ENCODE peak calls at places on chromosome 19, in four cellular contexts. W, X, Q and R are unnamed samples.

GRCh38 chr19:58547323-58548312 is 3.8 kb downstream of the TRIM28 start:
- DNase-seq in W (no peak), X (no peak), Q (no peak), R (no peak)

GRCh38 chr19:9940778-9941177 is 4.5 kb upstream of the OLFM2 start:
- DNase-seq in W (no peak), X (no peak), Q (no peak), R (peak; percentile 29)

GRCh38 chr19:49337267-49338022 is 2.2 kb downstream of the CD37 start:
- DNase-seq in W (no peak), X (no peak), Q (no peak), R (no peak)

GRCh38 chr19:50679177-50680125 is 30.2 kb downstream of the C19orf81 start:
- DNase-seq in W (peak; percentile 33), X (peak; percentile 80), Q (peak; percentile 97), R (peak; percentile 70)

GRCh38 chr19:50977626-50978025 is 6.1 kb downstream of the KLK7 start:
- DNase-seq in W (no peak), X (no peak), Q (no peak), R (no peak)

GRCh38 chr19:2774083-2774679 is 8.9 kb downstream of the SGTA start:
- DNase-seq in W (no peak), X (no peak), Q (no peak), R (no peak)

GRCh38 chr19:19744641-19745040 is 11.7 kb upstream of the ZNF14 start:
- DNase-seq in W (no peak), X (no peak), Q (no peak), R (no peak)

GRCh38 chr19:12996542-12997094 is 1.3 kb downstream of the NFIX start:
- DNase-seq in W (no peak), X (peak; percentile 63), Q (peak; percentile 69), R (peak; percentile 26)

GRCh38 chr19:18481505-18482222 is 40.2 kb downstream of the ELL start:
- DNase-seq in W (no peak), X (no peak), Q (no peak), R (no peak)

GRCh38 chr19:35341006-35341405 is 6.7 kb upstream of the FFAR1 start:
- DNase-seq in W (no peak), X (peak; percentile 48), Q (no peak), R (no peak)

GRCh38 chr19:38667552-38668205 is 20.2 kb downstream of the ACTN4 start:
- DNase-seq in W (peak; percentile 89), X (no peak), Q (peak; percentile 62), R (peak; percentile 88)

GRCh38 chr19:28898279-28898678 is 314.7 kb downstream of the UQCRFS1 start:
- DNase-seq in W (no peak), X (no peak), Q (peak; percentile 56), R (no peak)

GRCh38 chr19:2475018-2475701 is 767 bp upstream of the GADD45B start:
- DNase-seq in W (no peak), X (peak; percentile 80), Q (peak; percentile 69), R (peak; percentile 75)

GRCh38 chr19:28737021-28737525 is 475.9 kb downstream of the UQCRFS1 start:
- DNase-seq in W (peak; percentile 51), X (no peak), Q (peak; percentile 32), R (peak; percentile 64)

GRCh38 chr19:45514376-45515051 is 7.2 kb downstream of the VASP start:
- DNase-seq in W (peak; percentile 33), X (peak; percentile 94), Q (no peak), R (no peak)

GRCh38 chr19:33724723-33725060 is 72.0 kb upstream of the KCTD15 start:
- DNase-seq in W (no peak), X (no peak), Q (no peak), R (no peak)

GRCh38 chr19:50287331-50287730 is 41.8 kb downstream of the KCNC3 start:
- DNase-seq in W (no peak), X (no peak), Q (no peak), R (no peak)

GRCh38 chr19:4910594-4911273 is 1.4 kb downstream of the UHRF1 start:
- DNase-seq in W (peak; percentile 17), X (peak; percentile 57), Q (peak; percentile 69), R (peak; percentile 69)

GRCh38 chr19:5631511-5632240 is 8.8 kb downstream of the SAFB start:
- DNase-seq in W (no peak), X (no peak), Q (no peak), R (peak; percentile 25)

GRCh38 chr19:2167896-2168618 is 4.3 kb downstream of the DOT1L start:
- DNase-seq in W (no peak), X (peak; percentile 85), Q (no peak), R (peak; percentile 42)

GRCh38 chr19:48668332-48668731 is 4.5 kb downstream of the NTN5 start:
- DNase-seq in W (no peak), X (no peak), Q (no peak), R (no peak)

GRCh38 chr19:40284501-40285352 is at the start of gene AKT2:
- DNase-seq in W (no peak), X (no peak), Q (peak; percentile 38), R (no peak)

GRCh38 chr19:16066611-16067104 is 9.6 kb upstream of the TPM4 start:
- DNase-seq in W (no peak), X (no peak), Q (peak; percentile 72), R (peak; percentile 31)

GRCh38 chr19:858868-859843 is at the start of gene CFD:
- DNase-seq in W (no peak), X (peak; percentile 76), Q (no peak), R (no peak)

GRCh38 chr19:6014551-6015135 is 36.7 kb upstream of the RANBP3 start:
- DNase-seq in W (no peak), X (peak; percentile 20), Q (no peak), R (no peak)

GRCh38 chr19:55199620-55200204 is 9.6 kb downstream of the PTPRH start:
- DNase-seq in W (no peak), X (no peak), Q (no peak), R (no peak)

GRCh38 chr19:48135411-48135810 is 24.8 kb upstream of the PLA2G4C start:
- DNase-seq in W (no peak), X (no peak), Q (no peak), R (no peak)

GRCh38 chr19:35299523-35300339 is 7.8 kb downstream of the MAG start:
- DNase-seq in W (no peak), X (no peak), Q (no peak), R (no peak)

GRCh38 chr19:38890686-38891085 is 8.7 kb downstream of the SIRT2 start:
- DNase-seq in W (no peak), X (no peak), Q (no peak), R (no peak)

GRCh38 chr19:46303345-46303701 is 6.5 kb downstream of the HIF3A start:
- DNase-seq in W (no peak), X (no peak), Q (no peak), R (no peak)

GRCh38 chr19:7795555-7796161 is 32.6 kb downstream of the CLEC4M start:
- DNase-seq in W (no peak), X (no peak), Q (no peak), R (no peak)

GRCh38 chr19:45468159-45468651 is 409 bp downstream of the FOSB start:
- DNase-seq in W (no peak), X (peak; percentile 78), Q (peak; percentile 22), R (no peak)

GRCh38 chr19:49119411-49120324 is at the start of gene PPFIA3:
- DNase-seq in W (no peak), X (peak; percentile 71), Q (peak; percentile 81), R (peak; percentile 54)

GRCh38 chr19:5444431-5444830 is 10.8 kb upstream of the ZNRF4 start:
- DNase-seq in W (no peak), X (no peak), Q (no peak), R (no peak)

GRCh38 chr19:2607712-2608601 is 94.5 kb downstream of the GNG7 start:
- DNase-seq in W (no peak), X (no peak), Q (no peak), R (no peak)

GRCh38 chr19:4583961-4584669 is 24.6 kb upstream of the SEMA6B start:
- DNase-seq in W (no peak), X (no peak), Q (no peak), R (no peak)

GRCh38 chr19:44142014-44142523 is 715 bp downstream of the ZNF234 start:
- DNase-seq in W (peak; percentile 13), X (no peak), Q (peak; percentile 34), R (peak; percentile 11)

GRCh38 chr19:57191141-57192063 is at the start of gene ZNF264:
- DNase-seq in W (peak; percentile 64), X (peak; percentile 93), Q (peak; percentile 90), R (peak; percentile 87)